ENCODE peak calls at places on chromosomes 2 and 18, in six cellular contexts. One of them, this sample, is unnamed.

GRCh38 chr2:208031608-208032019 is 6.3 kb upstream of the PLEKHM3 start:
- DNase-seq in H1: no peak
- DNase-seq in H9: no peak
- DNase-seq in neuronal stem cell: no peak
- DNase-seq in IMR-90: peak
- DNase-seq in mesendoderm: peak
- DNase-seq in this sample: peak

GRCh38 chr2:117785740-117786139 is 28.8 kb upstream of the DDX18 start:
- DNase-seq in IMR-90: peak
- DNase-seq in H1: no peak
- DNase-seq in mesendoderm: peak
- DNase-seq in neuronal stem cell: peak
- DNase-seq in H9: peak
- DNase-seq in this sample: peak

GRCh38 chr2:16105664-16106281 is 165.4 kb downstream of the MYCN start:
- DNase-seq in IMR-90: no peak
- DNase-seq in mesendoderm: peak
- DNase-seq in H1: peak
- DNase-seq in H9: peak
- DNase-seq in neuronal stem cell: no peak
- DNase-seq in this sample: no peak

GRCh38 chr2:41735006-41735405 is 312.8 kb upstream of the PKDCC start:
- DNase-seq in neuronal stem cell: no peak
- DNase-seq in H9: no peak
- DNase-seq in IMR-90: no peak
- DNase-seq in H1: no peak
- DNase-seq in mesendoderm: no peak
- DNase-seq in this sample: no peak

GRCh38 chr2:27263287-27264252 is 723 bp upstream of the SLC30A3 start:
- DNase-seq in H1: no peak
- DNase-seq in IMR-90: no peak
- DNase-seq in neuronal stem cell: no peak
- DNase-seq in H9: no peak
- DNase-seq in mesendoderm: peak
- DNase-seq in this sample: no peak

GRCh38 chr2:12967804-12968203 is 251.1 kb downstream of the TRIB2 start:
- DNase-seq in mesendoderm: no peak
- DNase-seq in IMR-90: no peak
- DNase-seq in H1: no peak
- DNase-seq in H9: no peak
- DNase-seq in neuronal stem cell: no peak
- DNase-seq in this sample: no peak

GRCh38 chr2:119440501-119440870 is 8.8 kb downstream of the TMEM37 start:
- DNase-seq in IMR-90: no peak
- DNase-seq in H1: no peak
- DNase-seq in mesendoderm: no peak
- DNase-seq in H9: peak
- DNase-seq in neuronal stem cell: no peak
- DNase-seq in this sample: no peak

GRCh38 chr2:120779781-120780283 is 44.2 kb downstream of the GLI2 start:
- DNase-seq in H9: no peak
- DNase-seq in H1: no peak
- DNase-seq in mesendoderm: peak
- DNase-seq in neuronal stem cell: no peak
- DNase-seq in IMR-90: peak
- DNase-seq in this sample: peak

GRCh38 chr2:75705921-75706320 is 4.8 kb downstream of the GCFC2 start:
- DNase-seq in H9: no peak
- DNase-seq in H1: no peak
- DNase-seq in IMR-90: peak
- DNase-seq in neuronal stem cell: no peak
- DNase-seq in mesendoderm: no peak
- DNase-seq in this sample: peak

GRCh38 chr2:226483745-226484619 is 315.6 kb downstream of the IRS1 start:
- DNase-seq in IMR-90: peak
- DNase-seq in neuronal stem cell: peak
- DNase-seq in H1: peak
- DNase-seq in mesendoderm: peak
- DNase-seq in H9: peak
- DNase-seq in this sample: peak

GRCh38 chr2:196259507-196260481 is 88.4 kb upstream of the STK17B start:
- DNase-seq in H9: no peak
- DNase-seq in mesendoderm: peak
- DNase-seq in neuronal stem cell: no peak
- DNase-seq in H1: no peak
- DNase-seq in IMR-90: peak
- DNase-seq in this sample: peak

GRCh38 chr2:27833931-27834330 is 56.3 kb downstream of the RBKS start:
- DNase-seq in neuronal stem cell: no peak
- DNase-seq in mesendoderm: peak
- DNase-seq in IMR-90: peak
- DNase-seq in H9: no peak
- DNase-seq in H1: no peak
- DNase-seq in this sample: peak

GRCh38 chr2:68318686-68319396 is 908 bp downstream of the CNRIP1 start:
- DNase-seq in neuronal stem cell: peak
- DNase-seq in H9: peak
- DNase-seq in IMR-90: no peak
- DNase-seq in H1: no peak
- DNase-seq in mesendoderm: no peak
- DNase-seq in this sample: peak

GRCh38 chr2:11949732-11950503 is 203.5 kb downstream of the LPIN1 start:
- DNase-seq in H9: no peak
- DNase-seq in neuronal stem cell: no peak
- DNase-seq in IMR-90: no peak
- DNase-seq in H1: no peak
- DNase-seq in mesendoderm: peak
- DNase-seq in this sample: no peak

GRCh38 chr18:70405051-70405450 is 116.2 kb downstream of the SOCS6 start:
- DNase-seq in mesendoderm: no peak
- DNase-seq in IMR-90: peak
- DNase-seq in H1: no peak
- DNase-seq in H9: no peak
- DNase-seq in neuronal stem cell: no peak
- DNase-seq in this sample: no peak

GRCh38 chr18:69889009-69889408 is 58.7 kb downstream of the CD226 start:
- DNase-seq in IMR-90: no peak
- DNase-seq in H1: no peak
- DNase-seq in neuronal stem cell: no peak
- DNase-seq in H9: no peak
- DNase-seq in mesendoderm: no peak
- DNase-seq in this sample: peak

GRCh38 chr2:85418132-85419008 is at the start of gene SH2D6:
- DNase-seq in H9: peak
- DNase-seq in H1: no peak
- DNase-seq in IMR-90: peak
- DNase-seq in mesendoderm: peak
- DNase-seq in neuronal stem cell: peak
- DNase-seq in this sample: peak

GRCh38 chr2:224038049-224038829 is 847 bp downstream of the SERPINE2 start:
- DNase-seq in H9: peak
- DNase-seq in neuronal stem cell: peak
- DNase-seq in mesendoderm: peak
- DNase-seq in IMR-90: peak
- DNase-seq in H1: no peak
- DNase-seq in this sample: peak

GRCh38 chr18:13433685-13434084 is 215.1 kb downstream of the LDLRAD4 start:
- DNase-seq in neuronal stem cell: no peak
- DNase-seq in IMR-90: no peak
- DNase-seq in H1: no peak
- DNase-seq in mesendoderm: no peak
- DNase-seq in H9: no peak
- DNase-seq in this sample: no peak

GRCh38 chr2:43127208-43127940 is 99.0 kb downstream of the ZFP36L2 start:
- DNase-seq in H9: peak
- DNase-seq in neuronal stem cell: no peak
- DNase-seq in mesendoderm: peak
- DNase-seq in H1: peak
- DNase-seq in IMR-90: no peak
- DNase-seq in this sample: no peak

GRCh38 chr18:8462651-8463185 is 146.5 kb upstream of the RAB12 start:
- DNase-seq in H1: no peak
- DNase-seq in mesendoderm: no peak
- DNase-seq in H9: no peak
- DNase-seq in IMR-90: no peak
- DNase-seq in neuronal stem cell: no peak
- DNase-seq in this sample: no peak

GRCh38 chr2:189486237-189486770 is 45.0 kb downstream of the WDR75 start:
- DNase-seq in neuronal stem cell: no peak
- DNase-seq in IMR-90: no peak
- DNase-seq in H1: no peak
- DNase-seq in mesendoderm: no peak
- DNase-seq in H9: no peak
- DNase-seq in this sample: no peak

GRCh38 chr18:50659091-50660003 is 99.5 kb downstream of the MAPK4 start:
- DNase-seq in neuronal stem cell: no peak
- DNase-seq in H9: no peak
- DNase-seq in mesendoderm: peak
- DNase-seq in IMR-90: peak
- DNase-seq in H1: no peak
- DNase-seq in this sample: no peak

GRCh38 chr2:219451626-219452360 is 17.1 kb downstream of the SPEG start:
- DNase-seq in H9: no peak
- DNase-seq in H1: no peak
- DNase-seq in mesendoderm: no peak
- DNase-seq in IMR-90: peak
- DNase-seq in neuronal stem cell: no peak
- DNase-seq in this sample: no peak

GRCh38 chr2:33673937-33674336 is 74.8 kb upstream of the FAM98A start:
- DNase-seq in neuronal stem cell: no peak
- DNase-seq in mesendoderm: peak
- DNase-seq in H1: no peak
- DNase-seq in IMR-90: peak
- DNase-seq in H9: no peak
- DNase-seq in this sample: peak

GRCh38 chr2:240800241-240800640 is 19.8 kb downstream of the KIF1A start:
- DNase-seq in H9: no peak
- DNase-seq in H1: no peak
- DNase-seq in mesendoderm: no peak
- DNase-seq in IMR-90: peak
- DNase-seq in neuronal stem cell: no peak
- DNase-seq in this sample: no peak

GRCh38 chr18:23191952-23192662 is 56.8 kb downstream of the CABLES1 start:
- DNase-seq in H9: no peak
- DNase-seq in neuronal stem cell: no peak
- DNase-seq in IMR-90: peak
- DNase-seq in mesendoderm: no peak
- DNase-seq in H1: no peak
- DNase-seq in this sample: peak

GRCh38 chr2:169670937-169671336 is 23.3 kb downstream of the CFAP210 start:
- DNase-seq in H9: no peak
- DNase-seq in IMR-90: no peak
- DNase-seq in H1: no peak
- DNase-seq in neuronal stem cell: no peak
- DNase-seq in mesendoderm: no peak
- DNase-seq in this sample: no peak

GRCh38 chr2:40087927-40088326 is 308.9 kb upstream of the THUMPD2 start:
- DNase-seq in H1: no peak
- DNase-seq in neuronal stem cell: no peak
- DNase-seq in IMR-90: no peak
- DNase-seq in mesendoderm: peak
- DNase-seq in H9: no peak
- DNase-seq in this sample: no peak

GRCh38 chr18:68623342-68623741 is 91.6 kb downstream of the TMX3 start:
- DNase-seq in H1: peak
- DNase-seq in H9: peak
- DNase-seq in IMR-90: peak
- DNase-seq in mesendoderm: peak
- DNase-seq in neuronal stem cell: peak
- DNase-seq in this sample: peak

GRCh38 chr2:217055624-217056023 is 195.8 kb upstream of the TNP1 start:
- DNase-seq in H1: no peak
- DNase-seq in H9: no peak
- DNase-seq in IMR-90: no peak
- DNase-seq in neuronal stem cell: no peak
- DNase-seq in mesendoderm: no peak
- DNase-seq in this sample: no peak

GRCh38 chr2:165003443-165004130 is 48.3 kb upstream of the SLC38A11 start:
- DNase-seq in IMR-90: no peak
- DNase-seq in H1: no peak
- DNase-seq in neuronal stem cell: no peak
- DNase-seq in mesendoderm: no peak
- DNase-seq in H9: peak
- DNase-seq in this sample: no peak

GRCh38 chr2:113697516-113697915 is 58.9 kb downstream of the SLC35F5 start:
- DNase-seq in mesendoderm: no peak
- DNase-seq in H1: no peak
- DNase-seq in H9: no peak
- DNase-seq in IMR-90: no peak
- DNase-seq in neuronal stem cell: no peak
- DNase-seq in this sample: no peak

DNA sequence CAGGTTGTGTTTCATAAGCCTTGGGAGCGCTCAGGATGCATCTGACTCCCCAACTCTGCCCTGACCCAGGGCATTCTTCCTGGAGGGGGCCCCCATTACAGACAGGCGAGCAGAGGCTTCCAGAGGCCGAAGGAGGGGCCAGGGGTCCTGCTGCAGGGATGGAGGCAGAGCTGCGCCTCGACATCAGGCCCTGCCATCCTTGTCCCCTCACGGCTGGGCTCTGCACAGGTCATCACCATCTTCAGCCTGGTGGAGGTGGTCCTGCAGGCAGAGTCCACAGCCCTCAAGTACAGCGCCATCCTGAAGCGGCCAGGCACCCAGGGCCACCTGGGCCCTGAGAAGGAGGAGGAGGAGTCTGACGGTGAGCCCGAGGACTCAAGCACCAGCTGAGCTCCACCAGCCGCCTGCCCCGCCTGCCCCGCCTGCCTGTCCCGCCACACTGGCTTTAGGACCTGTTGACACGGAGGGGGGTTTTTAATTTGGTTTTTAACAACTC is 42.3 kb upstream of the ALPP start:
- DNase-seq in H9: peak
- DNase-seq in mesendoderm: no peak
- DNase-seq in IMR-90: no peak
- DNase-seq in H1: no peak
- DNase-seq in neuronal stem cell: no peak
- DNase-seq in this sample: no peak
- H2BK15ac ChIP-seq in H9: no peak
- H2BK15ac ChIP-seq in mesendoderm: no peak
- H2BK15ac ChIP-seq in IMR-90: no peak
- H2BK15ac ChIP-seq in H1: no peak
- H2BK15ac ChIP-seq in neuronal stem cell: no peak
- H2BK15ac ChIP-seq in this sample: no peak

GRCh38 chr2:128585706-128586105 is 267.0 kb upstream of the HS6ST1 start:
- DNase-seq in H1: no peak
- DNase-seq in H9: no peak
- DNase-seq in neuronal stem cell: no peak
- DNase-seq in mesendoderm: no peak
- DNase-seq in IMR-90: peak
- DNase-seq in this sample: peak
- H2BK15ac ChIP-seq in H1: no peak
- H2BK15ac ChIP-seq in H9: no peak
- H2BK15ac ChIP-seq in neuronal stem cell: no peak
- H2BK15ac ChIP-seq in mesendoderm: no peak
- H2BK15ac ChIP-seq in IMR-90: no peak
- H2BK15ac ChIP-seq in this sample: no peak

GRCh38 chr2:18404708-18405107 is 155.7 kb downstream of the RDH14 start:
- DNase-seq in IMR-90: no peak
- DNase-seq in mesendoderm: peak
- DNase-seq in H1: no peak
- DNase-seq in neuronal stem cell: peak
- DNase-seq in H9: no peak
- DNase-seq in this sample: no peak
- H2BK15ac ChIP-seq in IMR-90: no peak
- H2BK15ac ChIP-seq in mesendoderm: no peak
- H2BK15ac ChIP-seq in H1: no peak
- H2BK15ac ChIP-seq in neuronal stem cell: no peak
- H2BK15ac ChIP-seq in H9: no peak
- H2BK15ac ChIP-seq in this sample: no peak

GRCh38 chr2:173205375-173205774 is 129.7 kb downstream of the MAP3K20 start:
- DNase-seq in neuronal stem cell: no peak
- DNase-seq in H9: no peak
- DNase-seq in IMR-90: peak
- DNase-seq in mesendoderm: no peak
- DNase-seq in H1: no peak
- DNase-seq in this sample: no peak
- H2BK15ac ChIP-seq in neuronal stem cell: no peak
- H2BK15ac ChIP-seq in H9: no peak
- H2BK15ac ChIP-seq in IMR-90: no peak
- H2BK15ac ChIP-seq in mesendoderm: no peak
- H2BK15ac ChIP-seq in H1: no peak
- H2BK15ac ChIP-seq in this sample: no peak

This sample was measured in mesenchymal stem cell.